ENCODE peak calls at places on chromosomes 7 and 10, in eight cellular contexts. R, U, P, H, I, C, L and T are unnamed samples.
A peak's percentile ranks its signal among the peaks of the same experiment; 100 is the strongest.

GRCh38 chr7:122803323-122803722 is 82.9 kb downstream of the CADPS2 start:
- DNase-seq in R (no peak), U (no peak), P (peak; percentile 55), H (peak; percentile 12), I (peak; percentile 36), C (no peak), L (no peak), T (no peak)

GRCh38 chr10:43674546-43675205 is 26.0 kb upstream of the ZNF32 start:
- DNase-seq in R (no peak), U (no peak), P (no peak), H (no peak), I (no peak), C (no peak), L (no peak), T (no peak)

GRCh38 chr10:97851341-97852001 is 1.8 kb downstream of the GOLGA7B start:
- DNase-seq in R (no peak), U (peak; percentile 77), P (peak; percentile 78), H (no peak), I (no peak), C (no peak), L (no peak), T (peak; percentile 69)

GRCh38 chr10:21327239-21327993 is 198.1 kb downstream of the SKIDA1 start:
- DNase-seq in R (no peak), U (no peak), P (no peak), H (no peak), I (no peak), C (no peak), L (no peak), T (no peak)

GRCh38 chr10:118912961-118913360 is 116.6 kb upstream of the NANOS1 start:
- DNase-seq in R (no peak), U (no peak), P (no peak), H (no peak), I (peak; percentile 65), C (no peak), L (no peak), T (no peak)

GRCh38 chr10:84238909-84239308 is 2.4 kb downstream of the LRIT1 start:
- DNase-seq in R (no peak), U (no peak), P (no peak), H (no peak), I (no peak), C (no peak), L (no peak), T (no peak)

GRCh38 chr7:12692479-12693259 is 5.2 kb downstream of the ARL4A start:
- DNase-seq in R (no peak), U (no peak), P (no peak), H (no peak), I (no peak), C (no peak), L (no peak), T (no peak)

GRCh38 chr10:85646312-85646711 is 720.3 kb downstream of the GRID1 start:
- DNase-seq in R (no peak), U (no peak), P (peak; percentile 62), H (no peak), I (no peak), C (no peak), L (no peak), T (no peak)

GRCh38 chr10:7572435-7572834 is 94.3 kb downstream of the ITIH5 start:
- DNase-seq in R (no peak), U (no peak), P (no peak), H (no peak), I (no peak), C (peak; percentile 46), L (no peak), T (no peak)

GRCh38 chr10:24963646-24964045 is 11.2 kb upstream of the PRTFDC1 start:
- DNase-seq in R (no peak), U (no peak), P (no peak), H (no peak), I (no peak), C (no peak), L (no peak), T (no peak)

GRCh38 chr7:84589012-84589411 is 394.4 kb upstream of the SEMA3A start:
- DNase-seq in R (no peak), U (no peak), P (no peak), H (no peak), I (no peak), C (no peak), L (no peak), T (peak; percentile 9)

GRCh38 chr7:105014725-105015630 is 973 bp downstream of the KMT2E start:
- DNase-seq in R (peak; percentile 74), U (peak; percentile 67), P (peak; percentile 70), H (peak; percentile 51), I (peak; percentile 20), C (peak; percentile 74), L (no peak), T (no peak)

GRCh38 chr7:30330134-30331111 is 46.0 kb downstream of the ZNRF2 start:
- DNase-seq in R (no peak), U (no peak), P (peak; percentile 10), H (no peak), I (no peak), C (no peak), L (no peak), T (no peak)

GRCh38 chr10:101073631-101074030 is 11.8 kb downstream of the KAZALD1 start:
- DNase-seq in R (no peak), U (no peak), P (no peak), H (no peak), I (no peak), C (no peak), L (no peak), T (no peak)

GRCh38 chr7:29019275-29019820 is 61.2 kb upstream of the TRIL start:
- DNase-seq in R (no peak), U (no peak), P (peak; percentile 58), H (no peak), I (no peak), C (no peak), L (no peak), T (no peak)

GRCh38 chr7:43938892-43939482 is 12.8 kb downstream of the UBE2D4 start:
- DNase-seq in R (no peak), U (no peak), P (no peak), H (peak; percentile 93), I (no peak), C (no peak), L (no peak), T (no peak)

GRCh38 chr10:79981673-79982485 is 33.0 kb upstream of the SFTPD start:
- DNase-seq in R (no peak), U (peak; percentile 93), P (peak; percentile 50), H (peak; percentile 84), I (peak; percentile 6), C (peak; percentile 36), L (no peak), T (peak; percentile 87)

GRCh38 chr10:60944159-60944909 is at the start of gene RHOBTB1:
- DNase-seq in R (peak; percentile 83), U (peak; percentile 91), P (peak; percentile 80), H (peak; percentile 85), I (peak; percentile 34), C (peak; percentile 75), L (no peak), T (peak; percentile 81)

GRCh38 chr10:98417481-98417959 is 2.5 kb upstream of the PYROXD2 start:
- DNase-seq in R (no peak), U (peak; percentile 61), P (no peak), H (no peak), I (no peak), C (no peak), L (no peak), T (no peak)

GRCh38 chr10:55263327-55263726 is 462.3 kb upstream of the PCDH15 start:
- DNase-seq in R (no peak), U (no peak), P (no peak), H (no peak), I (no peak), C (no peak), L (no peak), T (no peak)

GRCh38 chr7:130734525-130735272 is 692 bp upstream of the KLF14 start:
- DNase-seq in R (no peak), U (no peak), P (no peak), H (no peak), I (no peak), C (no peak), L (no peak), T (no peak)

GRCh38 chr7:1236831-1237701 is 4.4 kb downstream of the UNCX start:
- DNase-seq in R (no peak), U (no peak), P (no peak), H (no peak), I (no peak), C (no peak), L (no peak), T (no peak)

GRCh38 chr10:7233259-7233991 is 177.4 kb downstream of the SFMBT2 start:
- DNase-seq in R (no peak), U (peak; percentile 68), P (no peak), H (no peak), I (peak; percentile 9), C (no peak), L (no peak), T (no peak)

GRCh38 chr10:13348216-13349017 is at the start of gene SEPHS1:
- DNase-seq in R (peak; percentile 82), U (peak; percentile 89), P (peak; percentile 60), H (peak; percentile 77), I (peak; percentile 75), C (peak; percentile 80), L (no peak), T (peak; percentile 81)

GRCh38 chr7:17041324-17041723 is 159.5 kb upstream of the AGR3 start:
- DNase-seq in R (no peak), U (no peak), P (peak; percentile 21), H (no peak), I (peak; percentile 3), C (no peak), L (no peak), T (no peak)

GRCh38 chr7:73894851-73895441 is 34.0 kb downstream of the TMEM270 start:
- DNase-seq in R (peak; percentile 76), U (peak; percentile 77), P (no peak), H (peak; percentile 57), I (no peak), C (peak; percentile 51), L (no peak), T (peak; percentile 57)

GRCh38 chr7:1811850-1812692 is 142.0 kb downstream of the ELFN1 start:
- DNase-seq in R (no peak), U (peak; percentile 55), P (no peak), H (peak; percentile 22), I (peak; percentile 42), C (no peak), L (no peak), T (no peak)

GRCh38 chr10:117716896-117717295 is 174.3 kb downstream of the EMX2 start:
- DNase-seq in R (no peak), U (no peak), P (no peak), H (no peak), I (no peak), C (no peak), L (no peak), T (no peak)

GRCh38 chr10:46537309-46537708 is 19.1 kb downstream of the GPRIN2 start:
- DNase-seq in R (no peak), U (no peak), P (no peak), H (peak; percentile 5), I (no peak), C (peak; percentile 12), L (no peak), T (no peak)

GRCh38 chr10:133008736-133009135 is 66.4 kb upstream of the CFAP46 start:
- DNase-seq in R (no peak), U (no peak), P (no peak), H (no peak), I (no peak), C (no peak), L (no peak), T (no peak)

GRCh38 chr7:95546647-95547046 is 49.7 kb downstream of the PDK4 start:
- DNase-seq in R (no peak), U (no peak), P (no peak), H (no peak), I (no peak), C (no peak), L (no peak), T (no peak)

GRCh38 chr7:156257904-156258303 is 382.7 kb upstream of the RNF32 start:
- DNase-seq in R (no peak), U (no peak), P (no peak), H (no peak), I (no peak), C (no peak), L (no peak), T (no peak)

GRCh38 chr10:71633935-71634334 is 85.6 kb downstream of the C10orf105 start:
- DNase-seq in R (no peak), U (no peak), P (no peak), H (no peak), I (no peak), C (no peak), L (no peak), T (no peak)

GRCh38 chr10:81724431-81724830 is 150.6 kb upstream of the NRG3 start:
- DNase-seq in R (no peak), U (no peak), P (no peak), H (no peak), I (no peak), C (no peak), L (no peak), T (no peak)